ENCODE peak calls at places on chromosomes 3 and 15, in seven cellular contexts. W, K, P, S, O, Q and H are unnamed samples.

GRCh38 chr3:12503126-12503952 is 19.1 kb downstream of the TSEN2 start:
- DNase-seq in W (no peak), K (no peak), P (no peak), S (no peak), O (no peak), Q (no peak), H (no peak)

GRCh38 chr3:32392530-32393302 is 1.1 kb downstream of the CMTM7 start:
- DNase-seq in W (peak; percentile 63), K (no peak), P (peak; percentile 14), S (peak; percentile 46), O (peak; percentile 56), Q (no peak), H (peak; percentile 65)

GRCh38 chr3:195823998-195824397 is 12.3 kb upstream of the MUC4 start:
- DNase-seq in W (no peak), K (no peak), P (no peak), S (no peak), O (no peak), Q (no peak), H (no peak)

GRCh38 chr3:16761576-16761975 is 123.2 kb upstream of the PLCL2 start:
- DNase-seq in W (no peak), K (no peak), P (no peak), S (no peak), O (no peak), Q (no peak), H (no peak)

GRCh38 chr3:127496256-127496655 is 94.3 kb downstream of the TPRA1 start:
- DNase-seq in W (no peak), K (no peak), P (no peak), S (no peak), O (no peak), Q (no peak), H (no peak)

GRCh38 chr15:88476635-88477038 is 9.1 kb downstream of the MRPS11 start:
- DNase-seq in W (no peak), K (no peak), P (peak; percentile 68), S (peak; percentile 34), O (peak; percentile 37), Q (peak; percentile 61), H (peak; percentile 50)

GRCh38 chr15:70876011-70876410 is 16.2 kb downstream of the THAP10 start:
- DNase-seq in W (no peak), K (no peak), P (no peak), S (no peak), O (no peak), Q (no peak), H (no peak)

GRCh38 chr3:66823010-66823399 is 175.1 kb upstream of the KBTBD8 start:
- DNase-seq in W (no peak), K (no peak), P (no peak), S (no peak), O (no peak), Q (no peak), H (no peak)

GRCh38 chr15:40463886-40464545 is 6.8 kb upstream of the CHST14 start:
- DNase-seq in W (no peak), K (no peak), P (no peak), S (no peak), O (no peak), Q (no peak), H (no peak)

GRCh38 chr3:190038050-190038631 is 82.6 kb downstream of the P3H2 start:
- DNase-seq in W (peak; percentile 68), K (peak; percentile 52), P (peak; percentile 64), S (no peak), O (no peak), Q (no peak), H (no peak)

GRCh38 chr3:58205981-58206380 is 4.8 kb downstream of the DNASE1L3 start:
- DNase-seq in W (no peak), K (no peak), P (no peak), S (no peak), O (no peak), Q (no peak), H (no peak)

GRCh38 chr3:118808743-118809142 is 225.9 kb downstream of the IGSF11 start:
- DNase-seq in W (no peak), K (no peak), P (no peak), S (no peak), O (no peak), Q (no peak), H (no peak)

GRCh38 chr3:188001052-188001567 is 152.8 kb upstream of the LPP start:
- DNase-seq in W (no peak), K (no peak), P (no peak), S (no peak), O (no peak), Q (no peak), H (no peak)

GRCh38 chr15:64892850-64893403 is 18.8 kb upstream of the ANKDD1A start:
- DNase-seq in W (no peak), K (no peak), P (no peak), S (no peak), O (no peak), Q (no peak), H (no peak)

GRCh38 chr3:12798559-12799179 is 2.2 kb downstream of the CAND2 start:
- DNase-seq in W (no peak), K (no peak), P (no peak), S (peak; percentile 47), O (no peak), Q (no peak), H (no peak)

GRCh38 chr3:102090646-102091045 is 241.3 kb downstream of the NFKBIZ start:
- DNase-seq in W (no peak), K (no peak), P (no peak), S (no peak), O (no peak), Q (no peak), H (no peak)

GRCh38 chr3:146783446-146783845 is 178.3 kb upstream of the PLSCR5 start:
- DNase-seq in W (no peak), K (no peak), P (no peak), S (no peak), O (no peak), Q (no peak), H (no peak)

GRCh38 chr3:173501941-173502489 is 104.5 kb downstream of the NLGN1 start:
- DNase-seq in W (no peak), K (no peak), P (no peak), S (no peak), O (no peak), Q (no peak), H (no peak)

GRCh38 chr15:100686021-100686724 is 83.8 kb downstream of the ASB7 start:
- DNase-seq in W (peak; percentile 50), K (no peak), P (no peak), S (peak; percentile 32), O (no peak), Q (no peak), H (peak; percentile 67)

GRCh38 chr3:42191443-42191747 is 74.6 kb downstream of the CCK start:
- DNase-seq in W (no peak), K (no peak), P (no peak), S (no peak), O (no peak), Q (no peak), H (no peak)

GRCh38 chr3:14413381-14414071 is 11.1 kb downstream of the SLC6A6 start:
- DNase-seq in W (no peak), K (no peak), P (no peak), S (no peak), O (no peak), Q (no peak), H (no peak)

GRCh38 chr3:161163297-161163696 is 57.8 kb upstream of the NMD3 start:
- DNase-seq in W (no peak), K (no peak), P (no peak), S (no peak), O (no peak), Q (no peak), H (no peak)

GRCh38 chr15:43881944-43882343 is 55.1 kb downstream of the WDR76 start:
- DNase-seq in W (no peak), K (no peak), P (no peak), S (no peak), O (no peak), Q (peak; percentile 41), H (no peak)
- TF ChIP-seq CTCF in W (no peak), K (peak; percentile 25), P (peak; percentile 40), S (peak; percentile 40), O (peak; percentile 24), Q (peak; percentile 69), H (no peak)

DNA sequence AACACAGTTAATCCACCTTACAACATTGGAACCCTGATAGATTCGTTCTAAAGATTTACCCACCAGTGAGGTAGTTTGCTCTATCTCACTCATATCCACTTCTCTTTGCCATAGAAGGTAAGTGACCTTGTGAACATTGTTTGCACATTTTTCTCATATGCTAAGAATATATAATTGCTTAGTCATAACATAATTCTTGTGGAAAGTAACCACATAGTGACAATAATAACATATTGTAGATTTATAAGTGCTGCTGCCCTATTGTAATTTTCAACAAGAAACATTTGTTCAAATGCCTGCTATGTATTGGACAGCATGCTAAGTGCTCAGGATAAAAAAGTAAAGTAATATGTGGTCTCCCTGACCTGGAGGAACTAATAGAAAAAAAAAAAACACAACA is 554.2 kb upstream of the KCNMB2 start:
- DNase-seq in W (no peak), K (no peak), P (no peak), S (no peak), O (no peak), Q (no peak), H (no peak)
- TF ChIP-seq POLR2A in W (no peak), K (no peak), P (no peak), S (no peak), O (no peak), Q (no peak), H (no peak)

GRCh38 chr3:45226206-45226915 is at the start of gene TMEM158:
- DNase-seq in W (peak; percentile 68), K (peak; percentile 97), P (peak; percentile 86), S (peak; percentile 83), O (peak; percentile 67), Q (peak; percentile 99), H (peak; percentile 89)
- H3K4me3 ChIP-seq in W (peak within 1 kb of the TSS; percentile 25), K (peak within 1 kb of the TSS; percentile 58), P (peak within 1 kb of the TSS; percentile 62), S (peak within 1 kb of the TSS; percentile 46), O (peak within 1 kb of the TSS; percentile 13), Q (peak within 1 kb of the TSS; percentile 65), H (peak within 1 kb of the TSS; percentile 50)

GRCh38 chr3:172305974-172306373 is 142.3 kb downstream of the GHSR start:
- DNase-seq in W (no peak), K (no peak), P (no peak), S (no peak), O (no peak), Q (no peak), H (no peak)

GRCh38 chr3:172303181-172303580 is 145.1 kb downstream of the GHSR start:
- DNase-seq in W (no peak), K (no peak), P (no peak), S (no peak), O (no peak), Q (no peak), H (no peak)

GRCh38 chr3:172305552-172305951 is 142.7 kb downstream of the GHSR start:
- DNase-seq in W (peak; percentile 39), K (no peak), P (peak; percentile 13), S (no peak), O (no peak), Q (no peak), H (no peak)

GRCh38 chr3:172302176-172302575 is 146.1 kb downstream of the GHSR start:
- DNase-seq in W (no peak), K (no peak), P (no peak), S (no peak), O (no peak), Q (no peak), H (no peak)

DNA sequence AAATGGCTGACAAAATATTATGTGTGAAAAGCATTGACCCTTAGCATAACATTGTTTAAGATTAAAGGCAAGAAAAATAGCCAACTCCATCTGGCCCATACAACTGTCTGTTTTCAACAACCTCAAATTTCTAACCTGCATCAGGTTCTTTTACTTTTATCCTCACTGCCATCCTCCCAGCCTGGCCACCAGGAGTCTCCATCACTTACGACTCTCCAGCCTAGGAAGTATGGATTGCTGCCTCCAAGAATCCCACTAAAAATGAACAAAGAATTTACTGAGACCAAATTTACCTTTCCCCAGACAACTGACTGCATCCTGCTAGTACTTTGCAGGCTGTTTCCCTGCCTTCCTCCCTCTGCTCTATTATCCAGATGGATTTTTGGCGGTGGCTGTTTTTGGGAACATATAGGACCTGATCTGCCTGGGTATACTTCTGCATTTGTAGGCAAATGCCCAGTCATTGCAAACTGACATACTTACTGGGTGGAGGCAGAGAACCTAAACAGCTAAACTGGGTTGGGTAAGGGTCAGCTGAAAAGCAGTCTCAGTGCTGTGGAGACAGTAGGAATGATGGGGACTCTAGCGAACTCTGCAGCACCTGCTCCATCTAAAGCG is 144.2 kb downstream of the GHSR start:
- DNase-seq in W (no peak), K (no peak), P (no peak), S (no peak), O (no peak), Q (no peak), H (no peak)
- TF ChIP-seq CTCF in W (no peak), K (no peak), P (no peak), S (no peak), O (no peak), Q (no peak), H (no peak)